ENCODE peak calls at places on chromosomes 1 and 21, in four cellular contexts. G is CD8-positive, alpha-beta T cell; V is kidney; T is heart right ventricle. I is an unnamed sample. For H3K4me1, the result is how much of the 10 kb centered on the place peaks cover.

GRCh38 chr1:209755926-209756607 is at the start of gene TRAF3IP3:
- DNase-seq in V (peak), T (no peak), G (peak), I (no peak)

GRCh38 chr1:172821609-172822274 is 162.8 kb downstream of the FASLG start:
- DNase-seq in T (no peak), V (no peak), G (no peak), I (no peak)

GRCh38 chr1:52590275-52590674 is 11.9 kb upstream of the GPX7 start:
- DNase-seq in G (no peak), V (no peak), T (no peak), I (no peak)

GRCh38 chr21:43004926-43005325 is 30.6 kb downstream of the PKNOX1 start:
- DNase-seq in T (no peak), G (no peak), V (no peak), I (no peak)

GRCh38 chr1:179016694-179017382 is 8.9 kb upstream of the FAM20B start:
- DNase-seq in V (peak), T (peak), G (no peak), I (no peak)

GRCh38 chr21:25563399-25564116 is 43.7 kb downstream of the MRPL39 start:
- DNase-seq in T (no peak), G (no peak), V (no peak), I (no peak)

GRCh38 chr1:168408531-168409242 is 128.0 kb downstream of the TBX19 start:
- DNase-seq in G (peak), T (no peak), V (no peak), I (no peak)

GRCh38 chr1:57874426-57874825 is 450.6 kb upstream of the DAB1 start:
- DNase-seq in V (no peak), G (no peak), T (no peak), I (no peak)

GRCh38 chr1:153963850-153964331 is 554 bp upstream of the SLC39A1 start:
- DNase-seq in V (peak), G (no peak), T (no peak), I (no peak)

GRCh38 chr1:111471012-111471411 is 2.8 kb upstream of the C1orf162 start:
- DNase-seq in T (no peak), G (peak), V (no peak), I (no peak)

GRCh38 chr1:87140831-87141540 is 187.7 kb upstream of the LMO4 start:
- DNase-seq in G (no peak), T (no peak), V (no peak), I (no peak)

GRCh38 chr1:9823943-9824701 is at the start of gene CLSTN1:
- DNase-seq in V (peak), T (peak), G (peak), I (peak)

GRCh38 chr1:230857077-230857476 is 11.2 kb downstream of the C1orf198 start:
- DNase-seq in T (no peak), V (no peak), G (no peak), I (no peak)

GRCh38 chr1:43344267-43344666 is 6.6 kb downstream of the MPL start:
- DNase-seq in V (no peak), G (no peak), T (no peak), I (no peak)

GRCh38 chr21:36747815-36748381 is 49.0 kb downstream of the SIM2 start:
- DNase-seq in V (no peak), T (peak), G (no peak), I (no peak)

GRCh38 chr1:30995990-30996612 is 69.4 kb downstream of the PUM1 start:
- DNase-seq in V (no peak), T (no peak), G (no peak), I (no peak)

GRCh38 chr1:30986755-30987154 is 78.2 kb upstream of the SDC3 start:
- DNase-seq in T (no peak), G (no peak), V (no peak), I (no peak)

GRCh38 chr1:30990594-30990993 is 74.9 kb downstream of the PUM1 start:
- DNase-seq in G (no peak), V (no peak), T (no peak), I (no peak)

GRCh38 chr1:30988045-30988444 is 77.5 kb downstream of the PUM1 start:
- DNase-seq in V (no peak), G (no peak), T (no peak), I (no peak)

GRCh38 chr1:30991852-30992606 is 73.5 kb downstream of the PUM1 start:
- DNase-seq in T (no peak), G (no peak), V (no peak), I (no peak)
- H3K27ac ChIP-seq in T (no peak), G (no peak), V (no peak), I (no peak)

DNA sequence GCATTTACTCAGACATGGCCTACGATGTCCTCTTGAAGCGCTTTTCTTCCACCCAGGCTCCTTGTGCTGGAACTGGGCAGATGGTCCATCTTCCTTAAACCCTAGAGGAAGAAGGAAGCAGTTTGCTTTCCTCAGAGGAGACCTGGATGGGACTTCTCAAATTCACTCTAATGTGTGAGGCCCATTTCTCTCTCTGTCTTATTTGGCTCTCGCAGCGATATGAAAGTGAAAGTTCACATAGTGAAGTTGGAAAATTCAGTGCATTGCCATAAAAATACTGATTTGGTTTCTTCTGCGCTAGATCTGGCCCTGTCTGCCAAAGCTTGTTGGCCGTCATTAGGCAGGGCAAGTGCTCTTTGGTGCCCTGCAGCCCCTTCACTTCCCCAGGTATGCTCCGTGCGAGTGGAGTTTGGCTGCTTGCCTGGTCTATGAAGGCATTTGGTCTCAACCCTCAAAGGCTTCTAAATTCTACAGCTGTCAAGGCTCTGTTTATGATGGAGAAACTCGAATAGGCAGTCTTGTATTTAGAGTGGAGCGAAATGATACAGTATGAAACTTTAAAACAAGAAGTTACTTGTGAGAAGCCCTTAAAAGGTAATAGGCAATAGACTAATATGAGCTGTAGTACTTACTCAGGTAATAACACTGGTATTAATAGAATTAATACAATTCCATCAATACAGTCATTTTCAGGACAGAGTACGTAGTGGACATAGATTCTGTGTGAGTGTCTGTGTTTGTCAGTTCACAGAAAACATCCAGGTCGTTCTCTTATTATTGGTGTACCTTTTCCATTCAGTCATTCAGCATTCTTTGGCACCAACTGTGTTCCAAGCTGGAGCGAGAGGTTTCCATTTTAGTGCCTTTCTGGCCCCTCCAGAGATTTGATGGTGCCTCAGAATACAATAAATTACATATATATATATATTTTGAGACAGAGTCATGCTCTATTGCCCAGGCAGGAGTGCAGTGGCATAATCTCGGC is 20.5 kb downstream of the SZRD1 start:
- DNase-seq in G (no peak), T (no peak), V (no peak), I (no peak)
- H3K4me3 ChIP-seq in G (no peak), T (peak), V (peak), I (no peak)

DNA sequence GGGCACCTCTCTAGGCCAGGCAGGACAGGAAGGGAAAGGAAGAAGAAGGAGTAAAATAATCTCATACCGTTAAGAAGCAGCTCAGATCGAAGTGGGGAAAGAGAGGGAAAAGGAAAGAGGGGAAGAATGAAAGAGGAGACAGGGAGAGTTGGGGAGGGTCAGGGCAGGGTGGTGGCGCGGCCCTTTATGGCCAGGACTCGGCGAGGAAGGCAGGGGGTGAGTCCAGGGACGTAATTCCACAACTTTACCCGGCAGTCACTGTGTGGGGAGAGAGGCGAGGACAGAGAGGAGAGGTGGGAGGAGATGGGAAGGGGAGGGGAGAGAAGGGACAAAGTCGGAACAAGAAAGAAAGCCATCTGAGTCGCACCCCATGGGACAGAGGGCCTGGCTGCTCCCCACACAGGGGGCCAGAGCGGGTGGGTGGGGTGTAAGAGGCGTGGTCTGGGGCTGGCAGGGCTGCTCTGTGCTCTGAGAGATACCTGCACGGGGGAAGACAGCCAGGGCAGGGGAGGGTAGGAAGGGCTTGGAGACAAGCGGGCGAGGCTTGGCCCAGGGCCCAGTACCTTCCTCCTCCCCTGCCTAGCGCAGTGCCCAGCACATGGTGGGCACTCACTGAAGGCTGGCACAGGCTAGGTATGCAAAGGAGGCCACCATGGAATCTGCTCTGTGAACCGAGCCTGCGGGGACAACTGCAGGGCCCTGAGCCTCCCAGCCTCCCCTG is 49.4 kb downstream of the KIF21B start:
- DNase-seq in T (no peak), G (no peak), V (peak), I (no peak)
- H3K4me1 ChIP-seq in T (under half), G (under half), V (under half), I (under half)

DNA sequence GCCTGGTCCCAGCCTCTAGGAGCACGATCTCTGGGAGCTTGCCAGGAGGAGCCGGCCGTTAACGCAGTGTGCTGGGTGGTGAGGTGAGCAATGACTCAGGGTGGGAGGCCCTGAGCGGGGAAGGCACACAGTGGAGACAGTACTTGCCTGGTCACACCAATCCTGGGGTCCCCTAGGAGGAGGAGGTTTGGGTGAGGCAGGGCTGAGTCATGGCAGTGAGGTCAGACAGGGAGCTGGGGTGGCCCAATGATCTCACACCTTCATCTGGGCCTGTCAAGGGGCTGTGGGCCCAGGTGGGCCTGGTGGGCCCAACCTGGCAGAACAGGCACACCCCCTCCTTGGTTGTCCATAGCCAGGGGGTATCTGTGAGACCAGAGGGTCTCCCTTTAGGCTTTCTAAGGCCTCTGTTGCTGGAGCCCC is 8.6 kb upstream of the EDN2 start:
- DNase-seq in T (no peak), G (no peak), V (peak), I (no peak)
- H3K27ac ChIP-seq in T (no peak), G (no peak), V (no peak), I (no peak)

GRCh38 chr21:41425954-41426655 is at the start of gene MX1:
- DNase-seq in G (peak), T (peak), V (peak), I (no peak)
- H3K4me3 ChIP-seq in G (peak), T (peak), V (peak), I (peak)

GRCh38 chr1:116681343-116681899 is 13.9 kb upstream of the IGSF3 start:
- DNase-seq in G (no peak), T (no peak), V (no peak), I (no peak)

GRCh38 chr1:116678732-116679090 is 11.2 kb upstream of the IGSF3 start:
- DNase-seq in G (no peak), V (no peak), T (no peak), I (no peak)

GRCh38 chr1:116679091-116679827 is 11.7 kb upstream of the IGSF3 start:
- DNase-seq in V (no peak), G (no peak), T (no peak), I (no peak)

GRCh38 chr1:116680752-116681151 is 13.2 kb upstream of the IGSF3 start:
- DNase-seq in G (no peak), V (no peak), T (no peak), I (no peak)

GRCh38 chr1:116679828-116680628 is 12.5 kb upstream of the IGSF3 start:
- DNase-seq in V (no peak), T (no peak), G (no peak), I (no peak)
- H3K4me1 ChIP-seq in V (under half), T (under half), G (under half), I (under half)